ENCODE peak calls at places on chromosomes 4 and X, in four cellular contexts. One of them, this sample, is unnamed.

GRCh38 chr4:86848732-86849617 is at the start of gene SLC10A6:
- DNase-seq in NCI-H1417 treated with DMSO at 0.1 percent for 48 hours: no peak
- DNase-seq in EL: no peak
- DNase-seq in H7: no peak
- DNase-seq in this sample: no peak

GRCh38 chr4:53019485-53020382 is 157.6 kb downstream of the RASL11B start:
- DNase-seq in NCI-H1417 treated with DMSO at 0.1 percent for 48 hours: no peak
- DNase-seq in EL: peak; percentile 72
- DNase-seq in H7: no peak
- DNase-seq in this sample: peak; percentile 1

GRCh38 chr4:186151499-186151898 is 39.9 kb upstream of the CYP4V2 start:
- DNase-seq in NCI-H1417 treated with DMSO at 0.1 percent for 48 hours: no peak
- DNase-seq in EL: no peak
- DNase-seq in H7: peak; percentile 4
- DNase-seq in this sample: no peak

GRCh38 chr4:6885953-6886557 is 23.6 kb upstream of the TBC1D14 start:
- DNase-seq in NCI-H1417 treated with DMSO at 0.1 percent for 48 hours: no peak
- DNase-seq in EL: peak; percentile 53
- DNase-seq in H7: peak; percentile 57
- DNase-seq in this sample: no peak

GRCh38 chr4:21887481-21887880 is 61.1 kb downstream of the KCNIP4 start:
- DNase-seq in NCI-H1417 treated with DMSO at 0.1 percent for 48 hours: no peak
- DNase-seq in EL: no peak
- DNase-seq in H7: no peak
- DNase-seq in this sample: no peak

GRCh38 chr4:37645736-37646135 is 40.4 kb downstream of the RELL1 start:
- DNase-seq in NCI-H1417 treated with DMSO at 0.1 percent for 48 hours: no peak
- DNase-seq in EL: no peak
- DNase-seq in H7: no peak
- DNase-seq in this sample: no peak

GRCh38 chrX:17689971-17690409 is 47.3 kb upstream of the SCML1 start:
- DNase-seq in NCI-H1417 treated with DMSO at 0.1 percent for 48 hours: peak; percentile 64
- DNase-seq in EL: peak; percentile 52
- DNase-seq in H7: peak; percentile 60
- DNase-seq in this sample: peak; percentile 42

GRCh38 chr4:109496875-109497274 is 63.2 kb upstream of the MCUB start:
- DNase-seq in NCI-H1417 treated with DMSO at 0.1 percent for 48 hours: no peak
- DNase-seq in EL: no peak
- DNase-seq in H7: no peak
- DNase-seq in this sample: no peak

GRCh38 chr4:165331823-165332222 is 4.4 kb downstream of the MSMO1 start:
- DNase-seq in NCI-H1417 treated with DMSO at 0.1 percent for 48 hours: no peak
- DNase-seq in EL: no peak
- DNase-seq in H7: no peak
- DNase-seq in this sample: no peak

GRCh38 chr4:106478152-106478551 is 109.6 kb upstream of the GIMD1 start:
- DNase-seq in NCI-H1417 treated with DMSO at 0.1 percent for 48 hours: no peak
- DNase-seq in EL: no peak
- DNase-seq in H7: no peak
- DNase-seq in this sample: no peak

GRCh38 chr4:150181536-150181935 is 103.3 kb downstream of the DCLK2 start:
- DNase-seq in NCI-H1417 treated with DMSO at 0.1 percent for 48 hours: no peak
- DNase-seq in EL: peak; percentile 34
- DNase-seq in H7: no peak
- DNase-seq in this sample: no peak

GRCh38 chrX:85828771-85829170 is 218.6 kb downstream of the CHM start:
- DNase-seq in NCI-H1417 treated with DMSO at 0.1 percent for 48 hours: peak; percentile 100
- DNase-seq in EL: no peak
- DNase-seq in H7: no peak
- DNase-seq in this sample: no peak

GRCh38 chr4:146591986-146592385 is 46.7 kb upstream of the POU4F2 start:
- DNase-seq in NCI-H1417 treated with DMSO at 0.1 percent for 48 hours: no peak
- DNase-seq in EL: peak; percentile 13
- DNase-seq in H7: no peak
- DNase-seq in this sample: no peak

GRCh38 chrX:16123222-16123786 is at the start of gene GRPR:
- DNase-seq in NCI-H1417 treated with DMSO at 0.1 percent for 48 hours: peak; percentile 78
- DNase-seq in EL: peak; percentile 75
- DNase-seq in H7: peak; percentile 44
- DNase-seq in this sample: peak; percentile 82

GRCh38 chrX:630007-630921 is at the start of gene SHOX:
- DNase-seq in NCI-H1417 treated with DMSO at 0.1 percent for 48 hours: no peak
- DNase-seq in EL: peak; percentile 90
- DNase-seq in H7: peak; percentile 72
- DNase-seq in this sample: no peak

GRCh38 chr4:5517372-5517771 is 191.0 kb downstream of the EVC2 start:
- DNase-seq in NCI-H1417 treated with DMSO at 0.1 percent for 48 hours: no peak
- DNase-seq in EL: peak; percentile 48
- DNase-seq in H7: no peak
- DNase-seq in this sample: no peak

GRCh38 chrX:15853586-15854079 is 980 bp downstream of the AP1S2 start:
- DNase-seq in NCI-H1417 treated with DMSO at 0.1 percent for 48 hours: no peak
- DNase-seq in EL: peak; percentile 31
- DNase-seq in H7: no peak
- DNase-seq in this sample: no peak

GRCh38 chr4:94334519-94334918 is 8.1 kb downstream of the HPGDS start:
- DNase-seq in NCI-H1417 treated with DMSO at 0.1 percent for 48 hours: no peak
- DNase-seq in EL: no peak
- DNase-seq in H7: no peak
- DNase-seq in this sample: no peak

GRCh38 chr4:170938588-170938987 is 848.8 kb upstream of the AADAT start:
- DNase-seq in NCI-H1417 treated with DMSO at 0.1 percent for 48 hours: no peak
- DNase-seq in EL: no peak
- DNase-seq in H7: no peak
- DNase-seq in this sample: no peak

GRCh38 chr4:168432419-168433146 is 47.7 kb downstream of the DDX60L start:
- DNase-seq in NCI-H1417 treated with DMSO at 0.1 percent for 48 hours: no peak
- DNase-seq in EL: no peak
- DNase-seq in H7: no peak
- DNase-seq in this sample: no peak

GRCh38 chr4:6071959-6072720 is 53.9 kb upstream of the C4orf50 start:
- DNase-seq in NCI-H1417 treated with DMSO at 0.1 percent for 48 hours: peak; percentile 2
- DNase-seq in EL: no peak
- DNase-seq in H7: no peak
- DNase-seq in this sample: no peak

This sample was measured in HTR-8/SVneo.